ENCODE peak calls at places on chromosome 1, in six cellular contexts. C is cardiac fibroblast, Y is uterus, F is mesothelial cell of epicardium, L is fibroblast of the aortic adventitia, Z is H9. O is an unnamed sample.

GRCh38 chr1:101945884-101946283 is 50.8 kb downstream of the OLFM3 start:
- DNase-seq in F (no peak), C (no peak), L (no peak), Z (no peak), Y (no peak), O (no peak)

GRCh38 chr1:178407662-178408061 is 89.1 kb downstream of the CLEC20A start:
- DNase-seq in Y (no peak), C (peak), L (no peak), Z (no peak), F (no peak), O (no peak)

GRCh38 chr1:119008483-119009299 is 20.5 kb upstream of the TBX15 start:
- DNase-seq in C (peak), F (no peak), L (peak), Y (no peak), Z (peak), O (peak)

GRCh38 chr1:95467036-95467435 is 233.0 kb downstream of the RWDD3 start:
- DNase-seq in F (no peak), Z (no peak), L (no peak), Y (no peak), C (no peak), O (no peak)

GRCh38 chr1:152227310-152227928 is 3.4 kb upstream of the HRNR start:
- DNase-seq in Y (no peak), C (peak), L (peak), F (no peak), Z (no peak), O (peak)

GRCh38 chr1:167675440-167675839 is 45.4 kb downstream of the RCSD1 start:
- DNase-seq in L (no peak), F (no peak), Z (no peak), C (no peak), Y (no peak), O (no peak)

GRCh38 chr1:159430985-159431384 is 1.0 kb upstream of the OR10J4 start:
- DNase-seq in L (no peak), Y (no peak), Z (no peak), F (no peak), C (no peak), O (no peak)

GRCh38 chr1:2784854-2785630 is 16.5 kb downstream of the TTC34 start:
- DNase-seq in C (no peak), F (peak), Z (no peak), Y (no peak), L (no peak), O (no peak)

GRCh38 chr1:36217667-36218066 is 6.6 kb upstream of the THRAP3 start:
- DNase-seq in L (peak), C (peak), Z (no peak), Y (no peak), F (no peak), O (peak)
- TF ChIP-seq CTCF in L (peak), C (peak), Z (peak), Y (no peak), F (no peak), O (peak)

GRCh38 chr1:19032413-19032695 is 75.9 kb upstream of the IFFO2 start:
- DNase-seq in Z (no peak), F (no peak), Y (no peak), L (no peak), C (no peak), O (no peak)

GRCh38 chr1:19028110-19028509 is 71.6 kb upstream of the IFFO2 start:
- DNase-seq in Z (peak), F (no peak), C (no peak), L (no peak), Y (no peak), O (no peak)

GRCh38 chr1:19028546-19029129 is 72.2 kb upstream of the IFFO2 start:
- DNase-seq in Y (no peak), C (no peak), F (no peak), Z (no peak), L (no peak), O (no peak)

GRCh38 chr1:19032701-19033515 is 76.4 kb upstream of the IFFO2 start:
- DNase-seq in L (no peak), C (no peak), Z (no peak), F (no peak), Y (no peak), O (no peak)

DNA sequence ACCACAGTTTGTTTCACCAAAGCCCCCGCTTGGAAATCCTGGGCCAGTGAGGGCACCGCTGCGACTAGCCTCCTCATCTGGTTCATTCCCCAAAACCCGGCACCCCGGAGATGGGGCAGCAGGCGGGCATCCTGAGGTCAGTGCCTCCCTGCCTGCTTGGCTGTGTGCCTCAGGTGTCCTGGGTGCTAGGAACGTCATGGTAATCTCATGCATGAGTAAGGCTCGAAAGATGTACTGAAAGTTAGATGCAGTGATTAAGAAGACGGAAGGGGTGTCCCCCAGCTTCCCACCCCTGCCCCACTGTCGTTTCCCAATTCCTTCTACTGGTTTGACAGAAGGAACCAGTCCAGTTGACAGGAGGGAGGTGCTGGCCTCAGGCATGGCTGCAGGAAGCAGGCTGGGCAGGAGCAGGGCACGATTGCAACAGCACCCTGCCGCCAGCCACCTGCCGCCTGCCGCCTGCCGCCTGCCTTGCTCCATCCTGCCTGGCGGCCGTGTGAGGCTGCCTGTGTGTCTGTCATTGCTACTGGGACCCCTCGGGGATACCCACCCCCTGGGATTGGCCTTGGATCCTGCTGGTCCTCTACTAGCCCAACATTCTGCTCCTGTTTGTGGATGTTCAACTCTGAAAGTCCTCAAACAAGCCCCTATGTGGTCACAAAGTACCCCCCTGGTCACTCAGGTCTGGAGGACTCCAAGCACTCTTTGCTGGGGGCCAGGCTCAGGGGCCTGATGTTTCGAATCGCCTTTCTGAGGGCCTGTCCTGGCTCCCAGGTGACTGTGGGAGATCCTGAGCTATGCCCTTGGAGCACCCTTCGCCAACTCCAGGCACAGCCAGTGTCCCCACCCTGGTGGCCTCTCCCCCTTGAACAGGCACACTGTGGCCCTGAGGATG is 73.0 kb upstream of the IFFO2 start:
- DNase-seq in L (no peak), Z (no peak), Y (no peak), C (no peak), F (no peak), O (no peak)
- TF ChIP-seq CTCF in L (no peak), Z (no peak), Y (no peak), C (no peak), F (no peak), O (no peak)

DNA sequence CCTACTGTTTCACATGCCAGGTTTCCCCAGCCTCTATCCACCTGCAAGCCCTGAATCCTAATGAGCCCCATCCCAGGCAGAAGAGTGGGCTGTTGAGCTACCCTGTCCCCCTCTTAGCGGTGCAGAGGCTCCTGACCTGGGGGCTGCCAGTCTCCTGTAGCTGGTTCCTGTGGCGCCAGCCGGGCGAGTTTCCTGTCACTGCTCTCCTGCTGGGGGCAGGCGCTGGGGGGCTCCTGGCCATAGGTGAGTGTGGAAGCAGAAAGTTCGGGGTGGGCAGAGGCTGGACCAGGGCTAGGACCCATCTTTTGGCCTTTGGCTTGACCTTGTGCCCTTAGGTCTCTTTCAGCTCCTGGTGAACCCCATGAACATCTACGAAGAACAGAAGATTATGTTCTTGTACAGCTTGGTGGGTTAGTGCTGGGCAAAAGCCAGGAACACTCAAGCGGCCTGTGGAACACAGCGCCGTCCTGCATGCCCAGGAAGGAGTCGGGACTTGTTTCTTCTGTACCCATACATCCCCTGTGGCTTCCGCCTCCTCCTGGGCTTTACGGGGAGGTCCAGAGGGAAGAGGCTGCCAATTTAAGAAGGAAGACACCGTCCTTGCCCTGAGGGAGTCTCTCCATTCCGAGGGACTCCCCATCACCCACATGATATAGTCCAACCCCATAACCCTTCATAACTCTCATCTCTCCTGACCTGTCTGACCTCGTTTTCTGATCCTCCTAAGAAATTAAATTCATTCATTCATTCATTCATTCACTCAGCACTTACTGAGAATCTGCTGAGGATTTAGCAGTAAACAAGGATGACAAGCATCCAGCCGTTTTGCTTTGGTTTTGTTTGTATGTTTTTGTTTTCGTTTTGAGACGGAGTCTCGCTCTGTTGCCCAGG is 939 bp downstream of the DCST1 start:
- DNase-seq in F (no peak), C (no peak), Y (no peak), Z (no peak), L (no peak), O (no peak)
- TF ChIP-seq CTCF in F (no peak), C (no peak), Y (no peak), Z (no peak), L (no peak), O (no peak)

GRCh38 chr1:230568008-230568407 is 74.3 kb upstream of the COG2 start:
- DNase-seq in Z (peak), F (no peak), C (peak), L (peak), Y (no peak), O (peak)
- TF ChIP-seq CTCF in Z (peak), F (no peak), C (no peak), L (peak), Y (no peak), O (no peak)

DNA sequence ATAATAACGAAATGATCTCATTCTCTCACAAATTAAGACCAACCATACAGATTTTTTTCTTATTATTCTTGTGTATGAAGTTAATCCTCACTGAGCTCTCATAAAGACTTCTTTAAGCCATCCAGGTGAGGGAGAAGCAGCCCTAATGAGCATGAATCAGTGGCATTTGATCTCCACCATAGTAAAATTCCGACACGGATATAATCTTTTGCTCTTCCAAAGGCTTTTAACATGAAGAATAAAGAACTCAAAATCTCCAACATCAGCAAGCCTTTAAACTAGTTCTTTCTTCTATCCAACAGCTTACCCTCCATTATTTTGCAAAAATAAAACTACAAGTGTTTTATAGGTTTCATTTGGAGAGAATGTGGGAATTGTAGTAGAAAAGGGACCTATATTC is 714.7 kb upstream of the NEGR1 start:
- DNase-seq in L (no peak), Z (no peak), Y (no peak), F (no peak), C (no peak), O (no peak)
- TF ChIP-seq CTCF in L (no peak), Z (no peak), Y (no peak), F (no peak), C (no peak), O (no peak)

DNA sequence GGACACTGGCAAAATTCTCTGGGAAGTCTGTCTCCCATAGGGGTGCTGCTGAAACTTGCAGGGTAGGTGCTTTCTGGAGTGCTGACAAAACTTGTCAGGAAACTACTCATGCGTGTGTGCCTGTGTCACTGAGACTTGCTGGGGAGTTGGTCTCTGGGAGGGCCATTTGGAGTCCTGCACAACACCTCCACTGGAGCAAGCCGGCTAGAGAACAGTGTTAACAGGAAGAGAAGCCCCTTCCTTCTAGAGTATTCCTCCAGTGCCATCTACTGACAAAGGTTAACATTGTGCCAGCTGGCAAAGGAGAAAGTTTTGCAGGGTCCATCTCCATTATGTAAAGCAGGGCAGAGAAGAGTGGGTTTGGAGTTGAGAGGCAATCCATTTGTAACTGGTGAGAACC is 30.0 kb downstream of the ZMYM4 start:
- DNase-seq in Z (peak), Y (no peak), L (peak), F (no peak), C (peak), O (peak)
- TF ChIP-seq CTCF in Z (peak), Y (peak), L (peak), F (no peak), C (peak), O (peak)

DNA sequence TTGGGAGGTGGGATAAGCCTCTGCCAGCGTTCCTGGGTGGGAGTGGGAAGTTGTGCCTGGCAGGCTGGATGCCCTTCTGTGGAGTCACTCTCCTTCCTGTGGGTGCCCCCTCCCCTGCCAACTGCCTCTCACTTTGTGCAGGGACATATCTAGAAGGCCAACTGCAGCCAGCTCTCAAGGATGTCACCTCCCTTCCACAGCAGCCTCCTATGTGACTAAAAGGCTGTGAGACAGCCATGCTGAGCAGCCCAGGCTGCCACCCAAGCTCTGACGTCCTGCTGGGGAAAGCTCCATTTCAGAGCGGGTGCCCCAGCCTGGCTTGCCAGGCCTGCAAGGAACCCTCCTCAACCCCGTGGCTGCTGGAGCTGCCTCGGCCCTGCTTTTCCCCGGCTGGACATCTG is 19.6 kb upstream of the SLC26A9 start:
- DNase-seq in Z (no peak), F (no peak), C (no peak), Y (no peak), L (no peak), O (no peak)
- TF ChIP-seq CTCF in Z (no peak), F (no peak), C (no peak), Y (no peak), L (no peak), O (no peak)

DNA sequence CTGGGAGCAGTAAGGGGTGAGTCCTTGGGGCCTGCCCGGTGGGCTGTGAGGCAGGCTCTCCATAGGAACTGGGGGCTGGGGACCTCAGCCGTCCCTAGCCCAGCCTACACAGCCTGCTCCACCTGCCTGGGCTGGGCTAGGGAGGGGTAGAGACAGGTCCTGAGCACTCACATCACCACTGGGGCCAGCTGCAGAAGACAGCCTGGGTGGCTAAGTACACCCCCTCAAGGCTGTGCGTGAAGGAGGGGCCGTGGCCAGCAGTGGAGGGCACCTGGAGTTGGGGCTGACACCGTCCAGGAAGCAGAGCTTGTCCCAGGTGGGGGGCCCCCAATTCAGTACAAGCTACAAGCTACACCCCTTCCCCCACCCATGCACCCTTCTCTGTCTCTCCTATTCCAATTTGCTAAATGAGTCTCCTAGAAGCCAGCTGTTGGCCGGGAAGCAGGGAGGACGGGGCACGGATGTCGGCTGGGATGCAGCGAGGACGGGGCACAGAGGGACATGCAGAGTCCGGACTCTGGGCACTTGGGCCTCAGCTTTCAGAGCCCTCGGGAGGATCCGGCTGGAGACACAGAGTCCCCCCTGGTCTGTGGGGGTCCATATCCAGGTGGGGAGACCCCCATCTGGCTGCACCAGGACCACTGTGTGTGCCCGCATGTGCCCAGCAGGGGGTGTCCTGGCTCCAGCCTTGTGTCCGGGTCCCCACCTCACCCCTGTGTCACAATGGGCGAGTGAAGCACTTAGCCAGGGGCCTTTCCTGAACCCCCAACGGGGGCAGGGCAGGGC is 1.8 kb downstream of the ISG15 start:
- DNase-seq in Z (peak), L (no peak), C (no peak), F (no peak), Y (no peak), O (no peak)
- TF ChIP-seq CTCF in Z (peak), L (peak), C (peak), F (peak), Y (no peak), O (peak)

DNA sequence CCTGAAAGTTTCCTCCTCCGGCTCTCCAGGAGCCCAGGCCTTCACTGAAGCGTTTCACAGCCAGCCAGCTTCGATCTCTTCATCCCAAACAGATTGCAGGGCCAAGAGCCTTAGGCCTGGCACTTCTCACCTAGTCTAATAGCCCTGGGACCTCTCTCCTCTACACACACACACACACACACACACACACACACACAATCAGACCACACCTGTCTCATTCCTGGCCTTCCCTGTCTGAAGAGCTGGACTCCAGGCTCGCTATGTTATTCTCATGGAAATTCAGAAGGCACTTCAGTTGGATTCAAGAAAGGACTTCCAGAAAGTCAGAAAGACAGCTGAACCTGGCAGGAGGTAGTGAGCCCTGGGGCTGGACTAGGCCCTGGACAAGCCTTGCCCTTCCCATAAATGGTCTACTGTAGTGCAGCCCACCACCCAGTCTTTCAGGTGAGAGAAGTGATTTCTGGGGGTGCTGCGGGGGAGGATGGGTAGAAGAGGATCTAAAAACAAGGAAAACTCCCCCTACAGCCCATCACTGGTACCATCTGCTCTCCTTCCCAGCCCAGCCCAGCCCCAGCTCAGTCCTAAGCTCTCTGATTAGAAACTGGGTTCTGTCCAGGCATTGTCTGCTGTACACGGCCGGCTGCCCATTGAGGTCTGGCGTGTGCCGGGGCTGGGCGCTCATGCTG is 2.7 kb downstream of the KIF21B start:
- DNase-seq in Z (peak), L (no peak), F (no peak), Y (no peak), C (peak), O (no peak)
- TF ChIP-seq CTCF in Z (peak), L (peak), F (peak), Y (no peak), C (peak), O (peak)

DNA sequence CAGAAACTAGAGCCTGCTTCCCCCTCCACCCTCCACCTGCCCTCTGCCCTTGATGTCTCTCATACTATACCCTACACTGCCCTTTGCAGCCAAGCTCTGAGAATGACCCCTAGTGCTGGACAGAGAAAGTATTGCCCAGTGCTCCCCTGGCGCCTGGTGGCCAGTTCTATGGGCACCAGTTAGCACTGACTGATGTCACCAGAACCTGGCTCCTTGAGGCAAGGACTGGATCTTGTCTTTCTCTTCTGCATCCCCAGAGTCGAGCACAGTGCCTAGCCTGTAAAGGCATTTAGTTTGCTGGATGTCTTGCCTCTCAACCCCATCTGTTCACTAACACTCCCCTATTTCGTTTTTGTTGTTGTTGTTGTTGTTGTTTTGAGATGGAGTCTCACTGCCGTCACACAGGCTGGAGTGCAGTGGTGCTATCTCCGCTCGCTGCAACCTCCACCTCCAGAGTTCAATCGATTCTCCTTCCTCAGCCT is 5.9 kb downstream of the PHLDA3 start:
- DNase-seq in Z (peak), F (no peak), Y (no peak), L (no peak), C (peak), O (no peak)
- TF ChIP-seq CTCF in Z (peak), F (no peak), Y (no peak), L (peak), C (peak), O (peak)

O was measured in astrocyte of the spinal cord.